ENCODE peak calls at places on chromosomes 4 and X, in five cellular contexts. One of them, this sample, is unnamed.

GRCh38 chr4:49032440-49033161 is 46.5 kb downstream of the CWH43 start:
- DNase-seq in BE2C: peak
- DNase-seq in ovary: no peak
- DNase-seq in progenitor cell of endocrine pancreas: no peak
- DNase-seq in kidney epithelial cell: no peak
- DNase-seq in this sample: no peak

GRCh38 chrX:145923376-145923775 is 105.7 kb downstream of the SLITRK2 start:
- DNase-seq in BE2C: no peak
- DNase-seq in progenitor cell of endocrine pancreas: no peak
- DNase-seq in kidney epithelial cell: no peak
- DNase-seq in ovary: no peak
- DNase-seq in this sample: no peak

GRCh38 chr4:3291411-3291968 is 1.3 kb upstream of the RGS12 start:
- DNase-seq in BE2C: no peak
- DNase-seq in kidney epithelial cell: no peak
- DNase-seq in ovary: no peak
- DNase-seq in progenitor cell of endocrine pancreas: no peak
- DNase-seq in this sample: no peak

GRCh38 chr4:107937040-107937439 is 5.7 kb downstream of the CYP2U1 start:
- DNase-seq in progenitor cell of endocrine pancreas: no peak
- DNase-seq in kidney epithelial cell: no peak
- DNase-seq in ovary: no peak
- DNase-seq in BE2C: no peak
- DNase-seq in this sample: no peak

GRCh38 chr4:31408136-31408535 is 688.0 kb downstream of the PCDH7 start:
- DNase-seq in ovary: no peak
- DNase-seq in BE2C: peak
- DNase-seq in kidney epithelial cell: no peak
- DNase-seq in progenitor cell of endocrine pancreas: no peak
- DNase-seq in this sample: no peak

GRCh38 chr4:172393220-172393619 is 580.0 kb downstream of the GALNTL6 start:
- DNase-seq in BE2C: peak
- DNase-seq in progenitor cell of endocrine pancreas: no peak
- DNase-seq in ovary: no peak
- DNase-seq in kidney epithelial cell: no peak
- DNase-seq in this sample: no peak

GRCh38 chr4:134544303-134544761 is 342.7 kb upstream of the PABPC4L start:
- DNase-seq in ovary: no peak
- DNase-seq in kidney epithelial cell: peak
- DNase-seq in progenitor cell of endocrine pancreas: no peak
- DNase-seq in BE2C: peak
- DNase-seq in this sample: no peak

GRCh38 chrX:65697173-65697572 is 29.7 kb downstream of the MSN start:
- DNase-seq in kidney epithelial cell: no peak
- DNase-seq in BE2C: no peak
- DNase-seq in ovary: no peak
- DNase-seq in progenitor cell of endocrine pancreas: no peak
- DNase-seq in this sample: no peak

GRCh38 chr4:7134737-7135388 is 57.5 kb upstream of the SORCS2 start:
- DNase-seq in BE2C: no peak
- DNase-seq in kidney epithelial cell: no peak
- DNase-seq in progenitor cell of endocrine pancreas: no peak
- DNase-seq in ovary: peak
- DNase-seq in this sample: no peak

GRCh38 chrX:37701588-37701987 is 16.0 kb downstream of the XK start:
- DNase-seq in BE2C: peak
- DNase-seq in kidney epithelial cell: no peak
- DNase-seq in ovary: no peak
- DNase-seq in progenitor cell of endocrine pancreas: no peak
- DNase-seq in this sample: no peak

GRCh38 chr4:26127851-26128337 is 192.9 kb upstream of the RBPJ start:
- DNase-seq in kidney epithelial cell: no peak
- DNase-seq in BE2C: no peak
- DNase-seq in progenitor cell of endocrine pancreas: no peak
- DNase-seq in ovary: no peak
- DNase-seq in this sample: no peak

GRCh38 chr4:75892508-75892907 is 9.7 kb downstream of the PPEF2 start:
- DNase-seq in kidney epithelial cell: no peak
- DNase-seq in BE2C: no peak
- DNase-seq in ovary: no peak
- DNase-seq in progenitor cell of endocrine pancreas: no peak
- DNase-seq in this sample: no peak

GRCh38 chr4:151690164-151690856 is 70.5 kb downstream of the GATB start:
- DNase-seq in progenitor cell of endocrine pancreas: no peak
- DNase-seq in ovary: no peak
- DNase-seq in kidney epithelial cell: no peak
- DNase-seq in BE2C: no peak
- DNase-seq in this sample: no peak

GRCh38 chrX:39873111-39873510 is 224.6 kb downstream of the BCOR start:
- DNase-seq in kidney epithelial cell: no peak
- DNase-seq in progenitor cell of endocrine pancreas: no peak
- DNase-seq in ovary: no peak
- DNase-seq in BE2C: no peak
- DNase-seq in this sample: no peak

GRCh38 chr4:47207555-47207954 is 176.2 kb downstream of the GABRB1 start:
- DNase-seq in progenitor cell of endocrine pancreas: no peak
- DNase-seq in ovary: no peak
- DNase-seq in BE2C: no peak
- DNase-seq in kidney epithelial cell: no peak
- DNase-seq in this sample: no peak

GRCh38 chr4:134201216-134202098 is at the start of gene PABPC4L:
- DNase-seq in kidney epithelial cell: no peak
- DNase-seq in progenitor cell of endocrine pancreas: peak
- DNase-seq in BE2C: peak
- DNase-seq in ovary: peak
- DNase-seq in this sample: no peak

GRCh38 chr4:20297800-20298199 is 46.1 kb downstream of the SLIT2 start:
- DNase-seq in ovary: no peak
- DNase-seq in BE2C: no peak
- DNase-seq in kidney epithelial cell: no peak
- DNase-seq in progenitor cell of endocrine pancreas: no peak
- DNase-seq in this sample: no peak

GRCh38 chr4:183873389-183874185 is 31.5 kb upstream of the STOX2 start:
- DNase-seq in BE2C: no peak
- DNase-seq in kidney epithelial cell: no peak
- DNase-seq in progenitor cell of endocrine pancreas: no peak
- DNase-seq in ovary: no peak
- DNase-seq in this sample: no peak

GRCh38 chr4:143381171-143382118 is 44.8 kb downstream of the GAB1 start:
- DNase-seq in BE2C: no peak
- DNase-seq in ovary: peak
- DNase-seq in progenitor cell of endocrine pancreas: no peak
- DNase-seq in kidney epithelial cell: peak
- DNase-seq in this sample: no peak

GRCh38 chr4:168562021-168562691 is 65.3 kb downstream of the PALLD start:
- DNase-seq in progenitor cell of endocrine pancreas: no peak
- DNase-seq in ovary: no peak
- DNase-seq in BE2C: no peak
- DNase-seq in kidney epithelial cell: no peak
- DNase-seq in this sample: no peak

GRCh38 chrX:8805974-8806373 is 4.8 kb upstream of the FAM9A start:
- DNase-seq in ovary: no peak
- DNase-seq in progenitor cell of endocrine pancreas: no peak
- DNase-seq in kidney epithelial cell: no peak
- DNase-seq in BE2C: no peak
- DNase-seq in this sample: no peak

GRCh38 chr4:18075823-18076433 is 54.4 kb upstream of the LCORL start:
- DNase-seq in kidney epithelial cell: no peak
- DNase-seq in BE2C: peak
- DNase-seq in progenitor cell of endocrine pancreas: no peak
- DNase-seq in ovary: no peak
- DNase-seq in this sample: no peak

GRCh38 chr4:7384929-7385890 is 49.5 kb downstream of the PSAPL1 start:
- DNase-seq in kidney epithelial cell: no peak
- DNase-seq in ovary: no peak
- DNase-seq in progenitor cell of endocrine pancreas: no peak
- DNase-seq in BE2C: no peak
- DNase-seq in this sample: no peak

GRCh38 chr4:148481644-148482043 is 39.4 kb upstream of the NR3C2 start:
- DNase-seq in kidney epithelial cell: no peak
- DNase-seq in BE2C: no peak
- DNase-seq in progenitor cell of endocrine pancreas: no peak
- DNase-seq in ovary: no peak
- DNase-seq in this sample: no peak

GRCh38 chr4:121182296-121182695 is 18.2 kb upstream of the TNIP3 start:
- DNase-seq in progenitor cell of endocrine pancreas: no peak
- DNase-seq in BE2C: no peak
- DNase-seq in kidney epithelial cell: no peak
- DNase-seq in ovary: no peak
- DNase-seq in this sample: no peak

GRCh38 chr4:110869114-110869513 is 246.2 kb upstream of the PITX2 start:
- DNase-seq in progenitor cell of endocrine pancreas: no peak
- DNase-seq in ovary: no peak
- DNase-seq in BE2C: no peak
- DNase-seq in kidney epithelial cell: no peak
- DNase-seq in this sample: no peak

GRCh38 chrX:11103006-11103405 is 8.1 kb upstream of the HCCS start:
- DNase-seq in progenitor cell of endocrine pancreas: no peak
- DNase-seq in kidney epithelial cell: no peak
- DNase-seq in ovary: no peak
- DNase-seq in BE2C: no peak
- DNase-seq in this sample: no peak

GRCh38 chr4:152073738-152074137 is 312.9 kb upstream of the GATB start:
- DNase-seq in kidney epithelial cell: no peak
- DNase-seq in BE2C: peak
- DNase-seq in ovary: no peak
- DNase-seq in progenitor cell of endocrine pancreas: no peak
- DNase-seq in this sample: no peak

GRCh38 chrX:27995611-27996010 is 14.4 kb upstream of the DCAF8L1 start:
- DNase-seq in ovary: no peak
- DNase-seq in BE2C: no peak
- DNase-seq in kidney epithelial cell: no peak
- DNase-seq in progenitor cell of endocrine pancreas: no peak
- DNase-seq in this sample: no peak

GRCh38 chr4:140047781-140048180 is 106.2 kb downstream of the MAML3 start:
- DNase-seq in progenitor cell of endocrine pancreas: no peak
- DNase-seq in BE2C: no peak
- DNase-seq in kidney epithelial cell: no peak
- DNase-seq in ovary: no peak
- DNase-seq in this sample: no peak

GRCh38 chr4:140048419-140049022 is 105.5 kb downstream of the MAML3 start:
- DNase-seq in ovary: no peak
- DNase-seq in BE2C: no peak
- DNase-seq in progenitor cell of endocrine pancreas: no peak
- DNase-seq in kidney epithelial cell: no peak
- DNase-seq in this sample: no peak

GRCh38 chr4:140049924-140050681 is 103.9 kb downstream of the MAML3 start:
- DNase-seq in ovary: no peak
- DNase-seq in progenitor cell of endocrine pancreas: no peak
- DNase-seq in BE2C: peak
- DNase-seq in kidney epithelial cell: no peak
- DNase-seq in this sample: no peak

GRCh38 chr4:140047017-140047640 is 106.9 kb downstream of the MAML3 start:
- DNase-seq in ovary: no peak
- DNase-seq in progenitor cell of endocrine pancreas: no peak
- DNase-seq in BE2C: no peak
- DNase-seq in kidney epithelial cell: no peak
- DNase-seq in this sample: no peak

DNA sequence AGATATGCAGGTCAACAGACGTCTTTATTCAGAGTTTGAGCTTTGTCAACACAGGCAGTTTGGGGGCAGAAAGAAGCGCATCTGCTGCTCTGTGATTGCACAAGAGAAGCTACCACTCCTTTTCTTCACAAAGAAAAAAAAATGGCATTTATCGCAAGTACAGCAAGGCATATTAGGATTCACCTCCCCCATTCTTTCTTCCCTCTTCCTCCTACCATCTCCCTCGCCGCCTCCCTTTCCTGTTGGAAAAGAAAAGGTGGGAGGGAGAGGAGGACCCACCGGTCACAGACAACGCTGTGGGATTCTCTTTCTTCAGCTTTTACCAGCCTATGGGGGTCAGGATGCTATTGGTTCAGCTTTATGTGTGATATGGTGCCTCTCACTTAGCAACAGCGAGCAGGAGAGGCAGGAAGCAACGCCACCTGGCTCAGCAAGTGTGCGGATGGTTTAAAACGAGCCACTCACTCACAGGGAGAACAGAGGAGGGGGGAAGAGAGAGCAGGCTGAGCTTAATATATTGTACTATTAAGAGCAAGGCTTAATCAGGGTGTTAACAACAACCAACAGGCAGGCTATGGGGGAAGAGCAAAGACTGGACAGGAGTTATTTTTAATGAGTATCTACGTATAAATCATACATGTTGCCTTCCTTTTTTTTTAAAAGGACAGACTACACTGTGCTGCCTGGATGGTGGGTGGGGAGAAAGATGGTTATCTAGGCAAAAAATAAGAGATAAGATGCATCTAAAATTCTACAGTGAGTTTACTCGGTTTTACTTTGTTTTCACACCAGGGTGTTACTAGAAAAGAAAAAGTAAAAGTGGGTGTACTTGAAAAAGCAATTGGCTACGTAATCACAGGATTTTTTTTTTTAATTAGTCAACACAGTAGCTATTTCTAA is 104.7 kb downstream of the MAML3 start:
- DNase-seq in ovary: peak
- DNase-seq in BE2C: peak
- DNase-seq in progenitor cell of endocrine pancreas: no peak
- DNase-seq in kidney epithelial cell: no peak
- DNase-seq in this sample: no peak
- TF ChIP-seq CTCF in ovary: no peak
- TF ChIP-seq CTCF in BE2C: peak
- TF ChIP-seq CTCF in progenitor cell of endocrine pancreas: no peak
- TF ChIP-seq CTCF in kidney epithelial cell: peak
- TF ChIP-seq CTCF in this sample: no peak

DNA sequence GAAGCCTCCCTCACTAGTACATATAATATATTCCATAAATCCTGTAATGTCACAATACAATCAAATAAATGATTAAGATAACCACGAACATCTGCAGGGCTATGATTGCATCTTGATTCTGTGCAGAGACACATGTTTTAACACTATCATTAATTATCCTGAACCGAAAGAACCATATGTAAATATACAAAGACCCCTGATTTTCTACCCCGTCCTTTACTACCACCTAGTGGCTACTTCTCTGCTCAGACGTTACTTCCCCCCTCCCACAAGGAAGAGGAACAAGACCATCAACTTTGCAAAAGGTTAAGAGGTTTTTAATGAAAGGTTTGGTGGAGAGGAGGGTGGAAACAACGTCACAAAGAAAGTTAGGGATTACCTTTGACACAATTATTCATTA is 134.0 kb downstream of the COL4A6 start:
- DNase-seq in kidney epithelial cell: no peak
- DNase-seq in ovary: no peak
- DNase-seq in BE2C: no peak
- DNase-seq in progenitor cell of endocrine pancreas: no peak
- DNase-seq in this sample: no peak
- TF ChIP-seq CTCF in kidney epithelial cell: peak
- TF ChIP-seq CTCF in ovary: no peak
- TF ChIP-seq CTCF in BE2C: peak
- TF ChIP-seq CTCF in progenitor cell of endocrine pancreas: peak
- TF ChIP-seq CTCF in this sample: no peak

GRCh38 chr4:54276633-54277426 is 47.7 kb downstream of the PDGFRA start:
- DNase-seq in ovary: no peak
- DNase-seq in progenitor cell of endocrine pancreas: no peak
- DNase-seq in BE2C: no peak
- DNase-seq in kidney epithelial cell: no peak
- DNase-seq in this sample: no peak
- TF ChIP-seq CTCF in ovary: no peak
- TF ChIP-seq CTCF in progenitor cell of endocrine pancreas: no peak
- TF ChIP-seq CTCF in BE2C: no peak
- TF ChIP-seq CTCF in kidney epithelial cell: no peak
- TF ChIP-seq CTCF in this sample: no peak

GRCh38 chr4:34953145-34953799 is 1291.0 kb downstream of the ARAP2 start:
- DNase-seq in ovary: no peak
- DNase-seq in kidney epithelial cell: no peak
- DNase-seq in BE2C: peak
- DNase-seq in progenitor cell of endocrine pancreas: no peak
- DNase-seq in this sample: no peak
- TF ChIP-seq CTCF in ovary: no peak
- TF ChIP-seq CTCF in kidney epithelial cell: no peak
- TF ChIP-seq CTCF in BE2C: peak
- TF ChIP-seq CTCF in progenitor cell of endocrine pancreas: no peak
- TF ChIP-seq CTCF in this sample: no peak

This sample was measured in activated B cell treated with CpG ODN at 0.5 μM for 24 hours.